ENCODE peak calls at places on chromosome 6, in seven cellular contexts. C, I, O, E, G, B and M are unnamed samples.

GRCh38 chr6:157825243-157825904 is 2.3 kb downstream of the SNX9 start:
- DNase-seq in G (no peak), B (no peak), C (no peak), E (no peak), I (no peak), O (no peak), M (no peak)

GRCh38 chr6:69019832-69020231 is 384.8 kb downstream of the ADGRB3 start:
- DNase-seq in B (no peak), O (no peak), G (no peak), C (peak), I (no peak), E (no peak), M (no peak)

GRCh38 chr6:5203571-5203970 is 57.2 kb downstream of the LYRM4 start:
- DNase-seq in E (no peak), B (no peak), C (no peak), I (no peak), G (no peak), O (no peak), M (no peak)

GRCh38 chr6:11428351-11428750 is 109.2 kb upstream of the TMEM170B start:
- DNase-seq in E (no peak), B (no peak), C (no peak), I (no peak), G (no peak), O (no peak), M (no peak)

GRCh38 chr6:44041461-44042260 is 85.6 kb downstream of the MRPL14 start:
- DNase-seq in C (peak), I (peak), E (no peak), O (no peak), B (no peak), G (peak), M (no peak)

GRCh38 chr6:110596354-110596753 is 119.9 kb upstream of the SLC22A16 start:
- DNase-seq in I (no peak), O (no peak), C (no peak), E (no peak), B (no peak), G (no peak), M (no peak)

GRCh38 chr6:13709698-13710551 is 1.7 kb downstream of the RANBP9 start:
- DNase-seq in E (peak), G (peak), C (peak), O (peak), B (no peak), I (no peak), M (no peak)

GRCh38 chr6:138331444-138331843 is 46.3 kb upstream of the SMIM28 start:
- DNase-seq in G (no peak), O (no peak), I (no peak), E (no peak), C (no peak), B (no peak), M (no peak)

GRCh38 chr6:65642776-65643175 is 64.2 kb downstream of the EYS start:
- DNase-seq in I (no peak), O (no peak), G (no peak), C (no peak), B (no peak), E (no peak), M (no peak)

GRCh38 chr6:2478200-2478599 is 232.8 kb upstream of the GMDS start:
- DNase-seq in B (no peak), G (no peak), I (no peak), O (peak), E (no peak), C (no peak), M (no peak)

GRCh38 chr6:14728396-14729024 is 517.4 kb upstream of the JARID2 start:
- DNase-seq in E (no peak), I (no peak), C (peak), O (no peak), G (peak), B (peak), M (no peak)

GRCh38 chr6:107965746-107966145 is 7.7 kb upstream of the SEC63 start:
- DNase-seq in G (peak), E (no peak), B (no peak), O (no peak), I (no peak), C (peak), M (no peak)

GRCh38 chr6:92848901-92849300 is 570.5 kb downstream of the EPHA7 start:
- DNase-seq in G (no peak), E (no peak), I (no peak), B (no peak), C (no peak), O (no peak), M (no peak)

GRCh38 chr6:100099189-100100074 is 105.4 kb upstream of the MCHR2 start:
- DNase-seq in E (peak), C (peak), G (no peak), I (peak), B (no peak), O (peak), M (no peak)

GRCh38 chr6:80690611-80691090 is 584.2 kb downstream of the BCKDHB start:
- DNase-seq in B (no peak), E (no peak), G (no peak), C (no peak), I (no peak), O (no peak), M (no peak)

GRCh38 chr6:161225677-161226004 is 48.2 kb downstream of the AGPAT4 start:
- DNase-seq in C (no peak), E (no peak), G (no peak), I (no peak), O (no peak), B (no peak), M (no peak)

GRCh38 chr6:1756472-1757129 is 146.9 kb downstream of the FOXC1 start:
- DNase-seq in E (no peak), I (no peak), C (no peak), G (peak), B (no peak), O (no peak), M (no peak)

GRCh38 chr6:154529957-154530356 is 19.5 kb upstream of the CNKSR3 start:
- DNase-seq in O (no peak), E (no peak), B (no peak), G (no peak), I (no peak), C (no peak), M (no peak)

GRCh38 chr6:40328376-40328987 is 258.7 kb downstream of the LRFN2 start:
- DNase-seq in G (peak), E (no peak), O (peak), I (peak), B (no peak), C (peak), M (peak)

GRCh38 chr6:30411515-30412207 is 66.7 kb downstream of the RPP21 start:
- DNase-seq in B (no peak), G (peak), I (peak), O (peak), C (no peak), E (no peak), M (no peak)

GRCh38 chr6:15475261-15475660 is 187.6 kb downstream of the DTNBP1 start:
- DNase-seq in O (no peak), I (no peak), E (no peak), B (no peak), G (no peak), C (no peak), M (no peak)

GRCh38 chr6:126631343-126631742 is 291.4 kb downstream of the CENPW start:
- DNase-seq in B (no peak), E (no peak), G (no peak), I (no peak), O (no peak), C (no peak), M (no peak)

DNA sequence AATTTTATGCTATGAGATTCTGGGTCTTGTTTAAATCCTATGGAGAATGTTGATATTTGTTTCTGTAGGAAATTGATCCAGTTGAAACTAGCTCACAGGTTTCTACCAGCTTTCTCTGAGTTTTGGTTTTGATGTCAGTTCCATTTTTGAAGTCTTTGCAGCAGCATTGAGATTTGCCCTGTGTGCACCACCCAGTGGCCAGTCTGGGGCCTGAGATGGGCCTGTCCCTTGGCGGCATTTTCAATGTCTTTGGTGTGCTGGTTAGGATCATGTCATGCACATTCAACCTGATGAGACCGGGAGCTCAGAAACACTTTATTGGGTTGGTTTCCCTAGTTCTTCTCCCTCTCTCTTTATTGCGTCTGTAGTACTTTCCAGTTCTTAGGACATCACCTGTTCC is 395.2 kb upstream of the MAP3K7 start:
- DNase-seq in B (no peak), O (no peak), C (no peak), E (no peak), G (no peak), I (no peak), M (no peak)
- TF ChIP-seq CTCF in B (no peak), O (no peak), C (no peak), E (no peak), G (peak), I (no peak), M (no peak)

DNA sequence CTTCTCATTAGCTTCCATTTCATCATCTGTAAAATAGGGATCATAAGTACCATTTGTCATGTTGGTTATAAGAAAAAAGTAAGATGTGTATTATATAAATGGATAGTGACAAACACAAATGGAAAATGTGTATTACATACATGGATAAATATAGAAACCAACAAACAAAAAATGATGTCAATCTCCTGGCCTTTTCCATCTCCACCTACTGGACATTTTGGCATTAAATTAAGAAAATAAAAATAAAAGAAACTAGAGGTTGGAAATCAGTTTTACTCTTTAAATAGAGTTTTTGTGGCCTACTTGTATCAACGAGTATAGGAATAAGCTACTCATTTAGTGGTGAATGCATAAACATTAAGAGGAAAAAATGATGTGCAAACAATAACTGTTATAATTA is 67.5 kb upstream of the THEMIS start:
- DNase-seq in B (no peak), O (no peak), G (no peak), C (no peak), I (no peak), E (no peak), M (no peak)
- TF ChIP-seq CTCF in B (no peak), O (no peak), G (no peak), C (no peak), I (no peak), E (no peak), M (no peak)

DNA sequence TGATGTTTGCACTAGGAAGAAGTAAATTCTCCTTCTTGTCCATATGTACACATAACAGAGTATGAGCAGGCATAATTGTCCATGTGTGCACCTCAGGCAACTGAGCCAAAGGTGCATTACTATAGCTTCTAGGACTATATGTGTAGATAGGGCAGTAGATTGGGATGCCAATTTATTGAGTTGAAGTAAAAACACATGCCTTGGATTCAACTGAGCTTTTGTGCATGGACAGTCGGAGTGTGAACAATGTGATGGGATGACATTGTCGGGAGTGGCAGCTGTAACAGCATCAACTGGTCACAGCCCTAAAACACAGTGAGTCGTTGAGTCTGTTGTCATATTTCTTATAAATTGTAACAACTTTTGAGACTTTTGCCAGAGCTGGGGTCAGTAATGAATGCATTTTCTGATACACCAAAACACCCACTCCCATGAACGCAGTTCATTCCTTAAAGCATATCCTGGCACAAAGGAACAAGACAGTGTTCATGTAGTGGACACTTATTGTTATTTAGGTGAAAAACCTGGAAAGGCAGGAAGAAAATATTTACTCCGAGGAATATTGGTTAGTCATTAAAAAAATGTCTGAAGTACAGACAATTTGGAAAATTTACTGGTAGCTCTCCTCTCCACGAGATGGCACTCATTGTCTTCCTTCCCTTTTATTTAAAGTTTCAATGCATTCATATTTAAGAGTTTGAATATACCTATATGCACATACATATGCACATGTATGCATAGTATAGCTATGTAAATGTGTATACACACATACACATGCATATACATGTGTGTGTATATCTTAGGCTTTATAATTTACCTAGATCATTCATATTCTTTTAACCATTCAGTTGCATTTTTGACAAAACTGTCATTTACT is 302.0 kb upstream of the STXBP5 start:
- DNase-seq in B (no peak), I (no peak), O (no peak), C (peak), E (no peak), G (no peak), M (no peak)
- TF ChIP-seq CTCF in B (no peak), I (peak), O (peak), C (peak), E (peak), G (peak), M (peak)

GRCh38 chr6:148746363-148747144 is at the start of gene UST:
- DNase-seq in B (peak), G (peak), E (peak), C (peak), I (peak), O (peak), M (no peak)
- TF ChIP-seq CTCF in B (no peak), G (peak), E (peak), C (peak), I (peak), O (peak), M (peak)

DNA sequence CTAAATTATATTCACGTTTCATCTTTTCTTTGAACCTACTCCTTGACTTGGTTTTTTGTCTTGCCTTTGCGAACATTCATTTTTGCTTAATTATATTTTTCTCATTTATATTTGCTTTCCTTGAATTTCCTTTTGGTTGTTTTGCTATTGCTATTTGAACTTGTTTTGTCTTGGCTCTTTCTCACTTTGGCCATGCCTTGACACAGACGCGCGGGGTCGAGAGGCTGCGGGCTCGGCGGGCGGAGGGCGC is 7.1 kb upstream of the TMEM14A start:
- DNase-seq in E (no peak), G (no peak), B (no peak), O (no peak), I (no peak), C (no peak), M (no peak)
- TF ChIP-seq CTCF in E (no peak), G (no peak), B (no peak), O (no peak), I (no peak), C (peak), M (no peak)